ENCODE peak calls at places on chromosomes 6 and 20, in seven cellular contexts. One of them, this sample, is unnamed.
A peak's percentile ranks its signal among the peaks of the same experiment; 100 is the strongest.

GRCh38 chr20:61252601-61253263 is 671 bp downstream of the CDH4 start:
- DNase-seq in aorta: no peak
- DNase-seq in GM12878: no peak
- DNase-seq in prostate gland: no peak
- DNase-seq in heart right ventricle: no peak
- DNase-seq in sigmoid colon: no peak
- DNase-seq in colonic mucosa: no peak
- DNase-seq in this sample: no peak

GRCh38 chr20:31587545-31588389 is 17.3 kb upstream of the ID1 start:
- DNase-seq in aorta: no peak
- DNase-seq in prostate gland: no peak
- DNase-seq in GM12878: no peak
- DNase-seq in sigmoid colon: no peak
- DNase-seq in heart right ventricle: peak; percentile 82
- DNase-seq in colonic mucosa: peak; percentile 65
- DNase-seq in this sample: no peak

GRCh38 chr6:113980937-113981554 is 10.1 kb upstream of the HDAC2 start:
- DNase-seq in colonic mucosa: no peak
- DNase-seq in sigmoid colon: no peak
- DNase-seq in heart right ventricle: no peak
- DNase-seq in aorta: no peak
- DNase-seq in prostate gland: no peak
- DNase-seq in GM12878: no peak
- DNase-seq in this sample: no peak

GRCh38 chr6:98014791-98015201 is 731.8 kb upstream of the MMS22L start:
- DNase-seq in aorta: no peak
- DNase-seq in prostate gland: no peak
- DNase-seq in sigmoid colon: no peak
- DNase-seq in colonic mucosa: no peak
- DNase-seq in heart right ventricle: no peak
- DNase-seq in GM12878: no peak
- DNase-seq in this sample: no peak

GRCh38 chr6:105363100-105363754 is 39.7 kb downstream of the PREP start:
- DNase-seq in colonic mucosa: no peak
- DNase-seq in prostate gland: no peak
- DNase-seq in GM12878: no peak
- DNase-seq in heart right ventricle: no peak
- DNase-seq in aorta: no peak
- DNase-seq in sigmoid colon: no peak
- DNase-seq in this sample: no peak

GRCh38 chr6:18488526-18489270 is 101.5 kb downstream of the RNF144B start:
- DNase-seq in heart right ventricle: no peak
- DNase-seq in prostate gland: no peak
- DNase-seq in colonic mucosa: no peak
- DNase-seq in sigmoid colon: no peak
- DNase-seq in GM12878: no peak
- DNase-seq in aorta: no peak
- DNase-seq in this sample: no peak

GRCh38 chr20:33653218-33653899 is 8.8 kb upstream of the C20orf144 start:
- DNase-seq in GM12878: no peak
- DNase-seq in heart right ventricle: peak; percentile 60
- DNase-seq in colonic mucosa: peak; percentile 73
- DNase-seq in sigmoid colon: peak; percentile 85
- DNase-seq in prostate gland: no peak
- DNase-seq in aorta: peak; percentile 87
- DNase-seq in this sample: no peak

GRCh38 chr6:131931063-131931745 is 20.0 kb downstream of the CCN2 start:
- DNase-seq in colonic mucosa: no peak
- DNase-seq in sigmoid colon: no peak
- DNase-seq in heart right ventricle: no peak
- DNase-seq in GM12878: no peak
- DNase-seq in aorta: no peak
- DNase-seq in prostate gland: no peak
- DNase-seq in this sample: no peak

GRCh38 chr20:53672484-53673129 is 79.0 kb upstream of the ZNF217 start:
- DNase-seq in GM12878: no peak
- DNase-seq in prostate gland: no peak
- DNase-seq in colonic mucosa: no peak
- DNase-seq in sigmoid colon: no peak
- DNase-seq in aorta: no peak
- DNase-seq in heart right ventricle: no peak
- DNase-seq in this sample: no peak

GRCh38 chr6:161418458-161418945 is 144.6 kb upstream of the AGPAT4 start:
- DNase-seq in aorta: no peak
- DNase-seq in prostate gland: peak; percentile 72
- DNase-seq in colonic mucosa: peak; percentile 53
- DNase-seq in sigmoid colon: no peak
- DNase-seq in heart right ventricle: peak; percentile 78
- DNase-seq in GM12878: no peak
- DNase-seq in this sample: peak; percentile 22

GRCh38 chr6:36170704-36171103 is 25.8 kb upstream of the BRPF3 start:
- DNase-seq in prostate gland: no peak
- DNase-seq in sigmoid colon: no peak
- DNase-seq in aorta: no peak
- DNase-seq in GM12878: no peak
- DNase-seq in heart right ventricle: no peak
- DNase-seq in colonic mucosa: no peak
- DNase-seq in this sample: no peak

GRCh38 chr6:14882394-14883073 is 363.3 kb upstream of the JARID2 start:
- DNase-seq in GM12878: no peak
- DNase-seq in heart right ventricle: no peak
- DNase-seq in colonic mucosa: no peak
- DNase-seq in prostate gland: no peak
- DNase-seq in aorta: no peak
- DNase-seq in sigmoid colon: no peak
- DNase-seq in this sample: no peak

GRCh38 chr6:71468841-71469750 is 180.5 kb downstream of the OGFRL1 start:
- DNase-seq in GM12878: no peak
- DNase-seq in aorta: no peak
- DNase-seq in sigmoid colon: no peak
- DNase-seq in prostate gland: no peak
- DNase-seq in heart right ventricle: peak; percentile 23
- DNase-seq in colonic mucosa: no peak
- DNase-seq in this sample: no peak

GRCh38 chr20:61271273-61272221 is 19.5 kb downstream of the CDH4 start:
- DNase-seq in aorta: no peak
- DNase-seq in colonic mucosa: no peak
- DNase-seq in prostate gland: no peak
- DNase-seq in heart right ventricle: no peak
- DNase-seq in GM12878: no peak
- DNase-seq in sigmoid colon: no peak
- DNase-seq in this sample: no peak

GRCh38 chr6:88856566-88856965 is 106.9 kb downstream of the RNGTT start:
- DNase-seq in prostate gland: no peak
- DNase-seq in heart right ventricle: no peak
- DNase-seq in colonic mucosa: no peak
- DNase-seq in GM12878: no peak
- DNase-seq in sigmoid colon: no peak
- DNase-seq in aorta: no peak
- DNase-seq in this sample: no peak

GRCh38 chr20:12617076-12617475 is 391.7 kb upstream of the SPTLC3 start:
- DNase-seq in GM12878: no peak
- DNase-seq in heart right ventricle: no peak
- DNase-seq in sigmoid colon: no peak
- DNase-seq in aorta: no peak
- DNase-seq in prostate gland: no peak
- DNase-seq in colonic mucosa: no peak
- DNase-seq in this sample: no peak

GRCh38 chr6:46954819-46955520 is 33.2 kb upstream of the ADGRF5 start:
- DNase-seq in heart right ventricle: peak; percentile 10
- DNase-seq in sigmoid colon: no peak
- DNase-seq in aorta: no peak
- DNase-seq in prostate gland: no peak
- DNase-seq in GM12878: no peak
- DNase-seq in colonic mucosa: no peak
- DNase-seq in this sample: no peak

GRCh38 chr20:17449039-17449438 is 82.1 kb downstream of the BFSP1 start:
- DNase-seq in colonic mucosa: no peak
- DNase-seq in aorta: no peak
- DNase-seq in prostate gland: no peak
- DNase-seq in heart right ventricle: no peak
- DNase-seq in sigmoid colon: no peak
- DNase-seq in GM12878: no peak
- DNase-seq in this sample: no peak

GRCh38 chr6:155335265-155335664 is 21.0 kb upstream of the TFB1M start:
- DNase-seq in colonic mucosa: no peak
- DNase-seq in prostate gland: no peak
- DNase-seq in heart right ventricle: no peak
- DNase-seq in sigmoid colon: no peak
- DNase-seq in GM12878: no peak
- DNase-seq in aorta: no peak
- DNase-seq in this sample: no peak

GRCh38 chr6:132813173-132813856 is 1.1 kb upstream of the RPS12 start:
- DNase-seq in colonic mucosa: peak; percentile 49
- DNase-seq in GM12878: no peak
- DNase-seq in heart right ventricle: peak; percentile 32
- DNase-seq in prostate gland: peak; percentile 25
- DNase-seq in sigmoid colon: peak; percentile 72
- DNase-seq in aorta: no peak
- DNase-seq in this sample: peak; percentile 65

GRCh38 chr6:81753709-81754678 is 1.5 kb upstream of the TENT5A start:
- DNase-seq in GM12878: no peak
- DNase-seq in aorta: peak; percentile 96
- DNase-seq in colonic mucosa: peak; percentile 93
- DNase-seq in heart right ventricle: peak; percentile 89
- DNase-seq in sigmoid colon: peak; percentile 95
- DNase-seq in prostate gland: peak; percentile 79
- DNase-seq in this sample: peak; percentile 68

GRCh38 chr6:17505062-17505476 is 95.0 kb upstream of the FAM8A1 start:
- DNase-seq in heart right ventricle: no peak
- DNase-seq in colonic mucosa: no peak
- DNase-seq in prostate gland: no peak
- DNase-seq in GM12878: no peak
- DNase-seq in aorta: no peak
- DNase-seq in sigmoid colon: no peak
- DNase-seq in this sample: no peak

GRCh38 chr20:62323980-62324906 is 21.4 kb downstream of the ADRM1 start:
- DNase-seq in heart right ventricle: no peak
- DNase-seq in colonic mucosa: no peak
- DNase-seq in aorta: no peak
- DNase-seq in prostate gland: no peak
- DNase-seq in sigmoid colon: no peak
- DNase-seq in GM12878: no peak
- DNase-seq in this sample: no peak
- H3K36me3 ChIP-seq in heart right ventricle: peaks cover 83% of the 10 kb centered on the region
- H3K36me3 ChIP-seq in colonic mucosa: no peaks in the 10 kb centered on the region
- H3K36me3 ChIP-seq in aorta: peaks cover 20% of the 10 kb centered on the region
- H3K36me3 ChIP-seq in prostate gland: no peaks in the 10 kb centered on the region
- H3K36me3 ChIP-seq in sigmoid colon: peaks cover 83% of the 10 kb centered on the region
- H3K36me3 ChIP-seq in GM12878: no peaks in the 10 kb centered on the region
- H3K36me3 ChIP-seq in this sample: no peaks in the 10 kb centered on the region

DNA sequence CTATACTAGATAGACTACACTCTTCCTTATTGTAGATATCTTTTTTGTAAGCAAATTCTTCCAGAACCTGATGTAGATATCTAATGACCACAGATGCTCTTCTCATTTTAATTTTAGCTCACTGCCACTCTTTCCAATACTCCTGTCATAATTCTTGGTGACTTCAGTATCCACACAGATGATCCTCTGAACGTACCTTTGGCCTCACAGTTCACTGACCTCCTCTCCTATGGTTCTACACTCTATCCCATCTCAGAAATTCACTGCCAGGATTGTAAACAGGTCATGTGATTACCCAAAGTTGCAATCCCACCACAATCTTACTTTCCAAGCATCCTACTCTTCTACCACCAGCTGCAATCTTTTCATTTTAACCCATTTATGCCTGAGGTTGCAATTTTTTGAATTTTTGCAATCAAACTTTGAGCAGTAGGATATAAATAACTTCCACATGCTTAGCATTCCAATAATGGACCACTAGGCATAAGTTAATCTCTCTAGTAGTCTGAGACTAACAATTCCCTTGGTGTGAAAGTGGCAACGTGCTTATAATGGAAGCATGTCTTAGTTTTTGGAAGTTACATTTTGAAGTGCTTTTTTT is 31.2 kb downstream of the ESF1 start:
- DNase-seq in sigmoid colon: no peak
- DNase-seq in heart right ventricle: no peak
- DNase-seq in prostate gland: no peak
- DNase-seq in aorta: no peak
- DNase-seq in GM12878: no peak
- DNase-seq in colonic mucosa: no peak
- DNase-seq in this sample: no peak
- H3K36me3 ChIP-seq in sigmoid colon: peaks cover 4% of the 10 kb centered on the region
- H3K36me3 ChIP-seq in heart right ventricle: peaks cover 62% of the 10 kb centered on the region
- H3K36me3 ChIP-seq in prostate gland: no peaks in the 10 kb centered on the region
- H3K36me3 ChIP-seq in aorta: peaks cover 2% of the 10 kb centered on the region
- H3K36me3 ChIP-seq in GM12878: peaks cover 10% of the 10 kb centered on the region
- H3K36me3 ChIP-seq in colonic mucosa: no peaks in the 10 kb centered on the region
- H3K36me3 ChIP-seq in this sample: no peaks in the 10 kb centered on the region

GRCh38 chr6:159201336-159201735 is 32.1 kb downstream of the FNDC1 start:
- DNase-seq in heart right ventricle: no peak
- DNase-seq in prostate gland: no peak
- DNase-seq in GM12878: no peak
- DNase-seq in colonic mucosa: no peak
- DNase-seq in aorta: no peak
- DNase-seq in sigmoid colon: no peak
- DNase-seq in this sample: no peak
- H3K36me3 ChIP-seq in heart right ventricle: no peaks in the 10 kb centered on the region
- H3K36me3 ChIP-seq in prostate gland: no peaks in the 10 kb centered on the region
- H3K36me3 ChIP-seq in GM12878: no peaks in the 10 kb centered on the region
- H3K36me3 ChIP-seq in colonic mucosa: no peaks in the 10 kb centered on the region
- H3K36me3 ChIP-seq in aorta: no peaks in the 10 kb centered on the region
- H3K36me3 ChIP-seq in sigmoid colon: no peaks in the 10 kb centered on the region
- H3K36me3 ChIP-seq in this sample: no peaks in the 10 kb centered on the region

DNA sequence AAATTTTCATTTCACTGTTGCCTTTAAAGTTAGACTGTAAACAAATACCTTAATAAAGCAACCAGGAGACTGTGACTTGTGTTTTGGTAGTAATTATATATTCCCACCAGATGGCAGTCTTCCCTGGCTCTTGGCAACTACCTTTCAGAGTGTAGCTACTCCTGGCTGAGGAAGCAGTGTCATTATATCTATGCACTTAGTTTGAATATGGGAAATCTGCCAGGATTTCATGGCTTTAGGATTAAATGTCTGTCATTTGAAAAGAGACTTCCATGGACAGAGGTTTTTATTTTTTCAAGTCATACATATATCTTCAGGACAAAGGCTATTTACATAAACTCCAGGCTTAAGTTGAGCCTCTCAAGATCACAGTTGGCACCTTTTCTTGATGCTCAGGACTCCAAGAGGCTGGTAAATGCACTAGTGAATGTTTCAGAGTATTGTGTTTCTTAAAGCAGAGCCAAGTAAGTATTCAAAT is 160.1 kb downstream of the C6orf58 start:
- DNase-seq in sigmoid colon: no peak
- DNase-seq in GM12878: peak; percentile 12
- DNase-seq in prostate gland: peak; percentile 58
- DNase-seq in heart right ventricle: peak; percentile 41
- DNase-seq in colonic mucosa: peak; percentile 36
- DNase-seq in aorta: no peak
- DNase-seq in this sample: peak; percentile 1
- H3K36me3 ChIP-seq in sigmoid colon: no peaks in the 10 kb centered on the region
- H3K36me3 ChIP-seq in GM12878: no peaks in the 10 kb centered on the region
- H3K36me3 ChIP-seq in prostate gland: no peaks in the 10 kb centered on the region
- H3K36me3 ChIP-seq in heart right ventricle: no peaks in the 10 kb centered on the region
- H3K36me3 ChIP-seq in colonic mucosa: no peaks in the 10 kb centered on the region
- H3K36me3 ChIP-seq in aorta: no peaks in the 10 kb centered on the region
- H3K36me3 ChIP-seq in this sample: no peaks in the 10 kb centered on the region

This sample was measured in GM06990.